ENCODE peak calls at places on chromosomes 2 and 18, in five cellular contexts. T, F, I, M and G are unnamed samples.

GRCh38 chr2:157336137-157336721 is 10.6 kb upstream of the ERMN start:
- DNase-seq in I (peak; percentile 25), T (peak; percentile 51), F (peak; percentile 57), M (no peak), G (no peak)

GRCh38 chr18:39611381-39612090 is 2045.9 kb upstream of the CELF4 start:
- DNase-seq in I (peak; percentile 70), F (peak; percentile 39), M (no peak), T (peak; percentile 14), G (no peak)

GRCh38 chr18:56593906-56594305 is 44.5 kb downstream of the TXNL1 start:
- DNase-seq in M (no peak), F (peak; percentile 29), I (peak; percentile 41), T (peak; percentile 33), G (no peak)

GRCh38 chr2:36277876-36278523 is 77.6 kb upstream of the CRIM1 start:
- DNase-seq in T (no peak), I (peak; percentile 5), F (no peak), M (no peak), G (no peak)

GRCh38 chr2:216183459-216183858 is 74.3 kb downstream of the XRCC5 start:
- DNase-seq in M (no peak), T (no peak), I (no peak), F (no peak), G (no peak)

GRCh38 chr2:235495373-235496238 is 1.8 kb downstream of the AGAP1 start:
- DNase-seq in I (no peak), F (no peak), M (no peak), T (no peak), G (no peak)

GRCh38 chr2:404581-404980 is 116.7 kb upstream of the ALKAL2 start:
- DNase-seq in M (no peak), I (no peak), T (no peak), F (no peak), G (no peak)

GRCh38 chr18:23710068-23710527 is 20.8 kb downstream of the LAMA3 start:
- DNase-seq in M (no peak), I (peak; percentile 25), F (peak; percentile 90), T (peak; percentile 35), G (no peak)

GRCh38 chr2:199747427-199747826 is 103.6 kb downstream of the FTCDNL1 start:
- DNase-seq in F (no peak), I (no peak), M (no peak), T (no peak), G (no peak)

GRCh38 chr18:9736942-9737813 is 29.1 kb downstream of the RAB31 start:
- DNase-seq in F (no peak), T (no peak), I (peak; percentile 46), M (no peak), G (no peak)

GRCh38 chr2:16256601-16257000 is 316.3 kb downstream of the MYCN start:
- DNase-seq in T (no peak), F (no peak), M (no peak), I (no peak), G (no peak)

GRCh38 chr18:25459814-25460213 is 107.8 kb upstream of the ZNF521 start:
- DNase-seq in T (no peak), F (no peak), M (no peak), I (no peak), G (no peak)

GRCh38 chr2:70697603-70698383 is 70.2 kb downstream of the ADD2 start:
- DNase-seq in T (no peak), I (no peak), M (no peak), F (no peak), G (no peak)

GRCh38 chr2:69601179-69601612 is 42.3 kb downstream of the AAK1 start:
- DNase-seq in M (no peak), I (peak; percentile 71), T (peak; percentile 93), F (peak; percentile 85), G (no peak)

GRCh38 chr2:30605184-30605583 is 158.1 kb downstream of the LCLAT1 start:
- DNase-seq in F (no peak), M (no peak), T (no peak), I (no peak), G (no peak)

GRCh38 chr18:32899819-32900218 is 127.0 kb upstream of the KLHL14 start:
- DNase-seq in M (no peak), F (peak; percentile 13), I (no peak), T (no peak), G (no peak)

GRCh38 chr2:4499316-4499715 is 795.9 kb downstream of the DCDC2C start:
- DNase-seq in T (no peak), F (no peak), M (no peak), I (no peak), G (no peak)

GRCh38 chr18:58325521-58325908 is 281.5 kb downstream of the NEDD4L start:
- DNase-seq in M (no peak), F (no peak), T (no peak), I (no peak), G (no peak)

GRCh38 chr18:58228176-58228575 is 184.2 kb downstream of the NEDD4L start:
- DNase-seq in I (no peak), M (no peak), F (no peak), T (no peak), G (no peak)

GRCh38 chr18:42404151-42404550 is 449.1 kb downstream of the PIK3C3 start:
- DNase-seq in I (no peak), T (no peak), F (no peak), M (no peak), G (no peak)

GRCh38 chr2:150944315-150944714 is 317.3 kb downstream of the RBM43 start:
- DNase-seq in M (no peak), F (no peak), I (no peak), T (no peak), G (no peak)

GRCh38 chr2:239818531-239819011 is 206.6 kb downstream of the NDUFA10 start:
- DNase-seq in M (no peak), T (no peak), F (no peak), I (no peak), G (no peak)

GRCh38 chr2:121790276-121790956 is 35.0 kb downstream of the TSN start:
- DNase-seq in I (peak; percentile 87), T (peak; percentile 90), F (peak; percentile 89), M (no peak), G (no peak)

GRCh38 chr2:153589586-153589985 is 111.0 kb upstream of the RPRM start:
- DNase-seq in F (no peak), I (no peak), T (no peak), M (no peak), G (no peak)
- H3K4me3 ChIP-seq in F (no peak overlapping the region), I (no peak overlapping the region), T (no peak overlapping the region), M (no peak overlapping the region), G (no peak overlapping the region)

GRCh38 chr2:189613650-189614420 is 33.2 kb upstream of the SLC40A1 start:
- DNase-seq in T (peak; percentile 65), F (peak; percentile 71), I (peak; percentile 11), M (no peak), G (no peak)

GRCh38 chr2:189610700-189611099 is 30.1 kb upstream of the SLC40A1 start:
- DNase-seq in F (no peak), I (no peak), M (no peak), T (no peak), G (no peak)

GRCh38 chr2:189609853-189610252 is 29.3 kb upstream of the SLC40A1 start:
- DNase-seq in F (peak; percentile 60), T (no peak), M (no peak), I (no peak), G (no peak)

GRCh38 chr2:189614585-189614984 is 34.0 kb upstream of the SLC40A1 start:
- DNase-seq in T (no peak), M (no peak), I (no peak), F (no peak), G (no peak)

GRCh38 chr2:189613077-189613636 is 32.6 kb upstream of the SLC40A1 start:
- DNase-seq in F (peak; percentile 98), I (peak; percentile 63), T (peak; percentile 98), M (no peak), G (no peak)
- H3K4me3 ChIP-seq in F (peak overlapping the region; percentile 48), I (no peak overlapping the region), T (peak overlapping the region; percentile 18), M (no peak overlapping the region), G (no peak overlapping the region)

GRCh38 chr2:42046819-42047487 is 868 bp upstream of the PKDCC start:
- DNase-seq in T (no peak), M (peak; percentile 95), F (peak; percentile 50), I (no peak), G (no peak)
- H3K4me3 ChIP-seq in T (peak overlapping the region; percentile 62), M (peak overlapping the region; percentile 56), F (peak overlapping the region; percentile 68), I (peak overlapping the region; percentile 57), G (peak overlapping the region; percentile 52)

GRCh38 chr2:47520302-47520630 is 117.3 kb downstream of the MSH2 start:
- DNase-seq in M (no peak), I (no peak), T (no peak), F (no peak), G (no peak)

GRCh38 chr2:47519604-47520301 is 116.8 kb downstream of the MSH2 start:
- DNase-seq in I (no peak), F (no peak), T (no peak), M (no peak), G (no peak)

GRCh38 chr2:47519147-47519537 is 116.2 kb downstream of the MSH2 start:
- DNase-seq in M (no peak), F (no peak), I (no peak), T (no peak), G (no peak)

GRCh38 chr2:47516496-47517104 is 113.6 kb downstream of the MSH2 start:
- DNase-seq in I (no peak), M (no peak), F (no peak), T (no peak), G (no peak)

DNA sequence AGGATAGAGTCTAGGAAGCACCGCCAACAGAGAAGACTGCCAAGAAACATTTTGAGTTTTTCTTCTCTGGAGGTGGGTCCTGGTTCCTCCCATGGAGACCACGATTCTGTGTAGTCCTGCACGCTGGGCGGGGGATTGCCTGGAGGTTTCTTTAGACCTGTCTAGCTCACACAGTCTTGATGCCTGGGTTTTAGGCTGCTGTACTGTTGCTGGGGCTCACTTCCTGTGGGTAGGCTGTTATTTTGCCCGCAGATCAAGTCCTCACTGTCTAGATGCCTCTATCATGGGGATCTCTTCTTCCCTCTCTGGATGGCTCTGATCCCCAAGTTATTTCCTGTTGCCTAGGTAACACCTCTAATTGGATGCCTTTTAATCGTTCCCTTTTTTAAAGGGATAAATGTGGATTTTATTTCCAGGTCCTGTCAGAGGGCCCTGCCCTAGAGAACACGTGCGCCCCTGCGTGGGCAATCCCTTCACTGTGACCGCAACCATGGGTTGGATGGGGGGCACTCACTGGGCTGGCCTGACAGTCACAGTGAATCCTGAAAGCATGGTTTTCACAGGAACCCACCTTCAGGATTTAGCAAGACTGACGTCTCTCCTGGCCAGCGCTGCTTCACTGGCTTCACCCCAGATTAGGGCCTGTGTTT is 115.7 kb downstream of the MSH2 start:
- DNase-seq in F (no peak), M (no peak), I (no peak), T (no peak), G (no peak)
- H3K4me3 ChIP-seq in F (no peak overlapping the region), M (no peak overlapping the region), I (no peak overlapping the region), T (no peak overlapping the region), G (no peak overlapping the region)